ENCODE peak calls at places on chromosomes 11 and 22, in nine cellular contexts. B is T-helper 17 cell, K is neural progenitor cell, L is HFFc6, E is AG09309, C is NCI-H748 treated with DMSO at 0.1 percent for 48 hours, J is hippocampal formation, W is T-cell, O is colonic mucosa. H is an unnamed sample.

GRCh38 chr11:44034639-44035038 is 13.1 kb upstream of the ACCSL start:
- DNase-seq in B (no peak), K (no peak), L (no peak), E (no peak), C (no peak), J (no peak), W (no peak), O (no peak), H (no peak)

GRCh38 chr22:30483169-30483568 is 11.4 kb upstream of the SEC14L3 start:
- DNase-seq in B (no peak), K (no peak), L (peak), E (no peak), C (no peak), J (no peak), W (no peak), O (no peak), H (no peak)

GRCh38 chr11:727859-728748 is 19.2 kb upstream of the TALDO1 start:
- DNase-seq in B (peak), K (peak), L (peak), E (peak), C (peak), J (peak), W (peak), O (peak), H (peak)

GRCh38 chr11:57649826-57650738 is at the start of gene YPEL4:
- DNase-seq in B (peak), K (peak), L (peak), E (no peak), C (peak), J (peak), W (peak), O (no peak), H (peak)

GRCh38 chr11:19686234-19686633 is 26.4 kb upstream of the NAV2 start:
- DNase-seq in B (no peak), K (no peak), L (no peak), E (no peak), C (no peak), J (no peak), W (no peak), O (no peak), H (no peak)

GRCh38 chr11:86160546-86161149 is 83.9 kb upstream of the EED start:
- DNase-seq in B (no peak), K (no peak), L (peak), E (no peak), C (no peak), J (no peak), W (no peak), O (no peak), H (no peak)

GRCh38 chr11:67489203-67489859 is 6.5 kb downstream of the AIP start:
- DNase-seq in B (no peak), K (no peak), L (no peak), E (no peak), C (no peak), J (no peak), W (no peak), O (peak), H (no peak)

GRCh38 chr11:67282876-67283371 is 6.2 kb upstream of the ANKRD13D start:
- DNase-seq in B (no peak), K (no peak), L (no peak), E (no peak), C (no peak), J (no peak), W (no peak), O (no peak), H (no peak)

GRCh38 chr22:49056301-49056700 is 771.4 kb downstream of the BRD1 start:
- DNase-seq in B (no peak), K (no peak), L (no peak), E (no peak), C (no peak), J (no peak), W (no peak), O (no peak), H (no peak)

GRCh38 chr11:77590194-77590591 is 440 bp downstream of the AQP11 start:
- DNase-seq in B (no peak), K (peak), L (peak), E (no peak), C (no peak), J (no peak), W (peak), O (peak), H (peak)